ENCODE peak calls at places on chromosomes 3 and 15, in seven cellular contexts. One of them, this sample, is unnamed.

GRCh38 chr3:154795582-154795981 is 284.5 kb upstream of the MME start:
- DNase-seq in K562: no peak
- DNase-seq in stomach: no peak
- DNase-seq in uterus: no peak
- DNase-seq in ovary: no peak
- DNase-seq in esophagus muscularis mucosa: no peak
- DNase-seq in HepG2: no peak
- DNase-seq in this sample: no peak

GRCh38 chr3:31688847-31689246 is 156.1 kb downstream of the STT3B start:
- DNase-seq in K562: no peak
- DNase-seq in stomach: no peak
- DNase-seq in HepG2: no peak
- DNase-seq in esophagus muscularis mucosa: no peak
- DNase-seq in ovary: no peak
- DNase-seq in uterus: no peak
- DNase-seq in this sample: no peak

GRCh38 chr15:67510597-67511225 is 10.2 kb upstream of the C15orf61 start:
- DNase-seq in stomach: no peak
- DNase-seq in uterus: no peak
- DNase-seq in K562: no peak
- DNase-seq in esophagus muscularis mucosa: no peak
- DNase-seq in HepG2: no peak
- DNase-seq in ovary: no peak
- DNase-seq in this sample: no peak

GRCh38 chr15:89998141-89998661 is 2.9 kb upstream of the ZNF710 start:
- DNase-seq in uterus: no peak
- DNase-seq in ovary: no peak
- DNase-seq in esophagus muscularis mucosa: no peak
- DNase-seq in K562: peak; percentile 44
- DNase-seq in stomach: no peak
- DNase-seq in HepG2: peak; percentile 69
- DNase-seq in this sample: no peak

GRCh38 chr3:157445897-157446296 is 9.2 kb downstream of the PTX3 start:
- DNase-seq in K562: no peak
- DNase-seq in uterus: no peak
- DNase-seq in esophagus muscularis mucosa: no peak
- DNase-seq in ovary: no peak
- DNase-seq in stomach: no peak
- DNase-seq in HepG2: no peak
- DNase-seq in this sample: no peak

GRCh38 chr15:68354923-68355322 is 77.0 kb downstream of the ITGA11 start:
- DNase-seq in stomach: no peak
- DNase-seq in uterus: peak; percentile 66
- DNase-seq in esophagus muscularis mucosa: no peak
- DNase-seq in HepG2: peak; percentile 11
- DNase-seq in ovary: peak; percentile 65
- DNase-seq in K562: peak; percentile 16
- DNase-seq in this sample: no peak

GRCh38 chr3:172173316-172174271 is 134.2 kb downstream of the FNDC3B start:
- DNase-seq in esophagus muscularis mucosa: no peak
- DNase-seq in HepG2: no peak
- DNase-seq in uterus: no peak
- DNase-seq in ovary: no peak
- DNase-seq in K562: no peak
- DNase-seq in stomach: no peak
- DNase-seq in this sample: peak; percentile 44

GRCh38 chr3:171526869-171527268 is 66.7 kb upstream of the TNIK start:
- DNase-seq in esophagus muscularis mucosa: no peak
- DNase-seq in stomach: no peak
- DNase-seq in K562: no peak
- DNase-seq in uterus: no peak
- DNase-seq in HepG2: peak; percentile 28
- DNase-seq in ovary: no peak
- DNase-seq in this sample: no peak

GRCh38 chr3:176106380-176106779 is 1090.9 kb downstream of the TBL1XR1 start:
- DNase-seq in uterus: no peak
- DNase-seq in HepG2: no peak
- DNase-seq in ovary: no peak
- DNase-seq in stomach: no peak
- DNase-seq in K562: no peak
- DNase-seq in esophagus muscularis mucosa: no peak
- DNase-seq in this sample: no peak

GRCh38 chr3:9064853-9065252 is 101.6 kb upstream of the RAD18 start:
- DNase-seq in stomach: no peak
- DNase-seq in HepG2: no peak
- DNase-seq in K562: no peak
- DNase-seq in uterus: no peak
- DNase-seq in ovary: no peak
- DNase-seq in esophagus muscularis mucosa: no peak
- DNase-seq in this sample: peak; percentile 8

GRCh38 chr3:51343918-51344687 is 41.0 kb upstream of the MANF start:
- DNase-seq in K562: no peak
- DNase-seq in uterus: no peak
- DNase-seq in HepG2: peak; percentile 56
- DNase-seq in stomach: peak; percentile 44
- DNase-seq in ovary: no peak
- DNase-seq in esophagus muscularis mucosa: no peak
- DNase-seq in this sample: no peak

GRCh38 chr3:123640311-123641083 is 55.6 kb upstream of the HACD2 start:
- DNase-seq in K562: no peak
- DNase-seq in esophagus muscularis mucosa: no peak
- DNase-seq in stomach: no peak
- DNase-seq in ovary: no peak
- DNase-seq in uterus: no peak
- DNase-seq in HepG2: no peak
- DNase-seq in this sample: no peak

DNA sequence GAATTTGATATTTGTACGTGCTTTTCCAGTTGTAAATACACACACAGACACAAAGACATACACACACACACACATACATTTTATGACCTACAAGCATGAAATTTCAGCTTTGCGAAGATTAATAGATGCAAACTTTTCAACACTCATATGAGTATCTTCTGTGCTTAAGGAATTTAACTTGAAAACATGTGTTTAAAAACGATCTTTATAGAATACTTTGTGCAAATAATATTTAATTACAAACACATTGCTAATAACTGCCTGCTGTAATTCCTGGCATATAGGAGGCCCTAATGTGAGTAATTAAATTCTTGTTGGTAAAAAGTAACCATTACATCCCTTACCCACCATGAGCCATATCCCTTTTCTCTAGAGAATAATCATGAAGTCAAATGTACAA is 107.7 kb upstream of the PLSCR5 start:
- DNase-seq in K562: no peak
- DNase-seq in uterus: no peak
- DNase-seq in HepG2: no peak
- DNase-seq in ovary: no peak
- DNase-seq in stomach: no peak
- DNase-seq in esophagus muscularis mucosa: no peak
- DNase-seq in this sample: no peak
- TF ChIP-seq POLR2A in K562: no peak
- TF ChIP-seq POLR2A in uterus: no peak
- TF ChIP-seq POLR2A in HepG2: no peak
- TF ChIP-seq POLR2A in ovary: no peak
- TF ChIP-seq POLR2A in stomach: no peak
- TF ChIP-seq POLR2A in esophagus muscularis mucosa: no peak
- TF ChIP-seq POLR2A in this sample: no peak

GRCh38 chr3:160412477-160412876 is 13.0 kb downstream of the SMC4 start:
- DNase-seq in ovary: no peak
- DNase-seq in HepG2: no peak
- DNase-seq in stomach: no peak
- DNase-seq in esophagus muscularis mucosa: no peak
- DNase-seq in uterus: no peak
- DNase-seq in K562: no peak
- DNase-seq in this sample: no peak
- H3K4me1 ChIP-seq in ovary: no peaks in the 10 kb centered on the region
- H3K4me1 ChIP-seq in HepG2: peaks cover 11% of the 10 kb centered on the region
- H3K4me1 ChIP-seq in stomach: no peaks in the 10 kb centered on the region
- H3K4me1 ChIP-seq in esophagus muscularis mucosa: no peaks in the 10 kb centered on the region
- H3K4me1 ChIP-seq in uterus: no peaks in the 10 kb centered on the region
- H3K4me1 ChIP-seq in K562: no peaks in the 10 kb centered on the region
- H3K4me1 ChIP-seq in this sample: no peaks in the 10 kb centered on the region

GRCh38 chr3:126481808-126482502 is 6.3 kb upstream of the ZXDC start:
- DNase-seq in stomach: no peak
- DNase-seq in K562: no peak
- DNase-seq in HepG2: peak; percentile 71
- DNase-seq in ovary: no peak
- DNase-seq in uterus: peak; percentile 27
- DNase-seq in esophagus muscularis mucosa: no peak
- DNase-seq in this sample: no peak

GRCh38 chr3:126482503-126483255 is 7.0 kb upstream of the ZXDC start:
- DNase-seq in esophagus muscularis mucosa: no peak
- DNase-seq in uterus: no peak
- DNase-seq in HepG2: no peak
- DNase-seq in stomach: no peak
- DNase-seq in ovary: no peak
- DNase-seq in K562: no peak
- DNase-seq in this sample: no peak

GRCh38 chr3:126484662-126485061 is 9.0 kb upstream of the ZXDC start:
- DNase-seq in uterus: no peak
- DNase-seq in K562: no peak
- DNase-seq in HepG2: no peak
- DNase-seq in stomach: no peak
- DNase-seq in ovary: no peak
- DNase-seq in esophagus muscularis mucosa: no peak
- DNase-seq in this sample: no peak

GRCh38 chr3:126484148-126484547 is 8.5 kb upstream of the ZXDC start:
- DNase-seq in stomach: no peak
- DNase-seq in esophagus muscularis mucosa: no peak
- DNase-seq in ovary: no peak
- DNase-seq in HepG2: no peak
- DNase-seq in uterus: no peak
- DNase-seq in K562: no peak
- DNase-seq in this sample: no peak

DNA sequence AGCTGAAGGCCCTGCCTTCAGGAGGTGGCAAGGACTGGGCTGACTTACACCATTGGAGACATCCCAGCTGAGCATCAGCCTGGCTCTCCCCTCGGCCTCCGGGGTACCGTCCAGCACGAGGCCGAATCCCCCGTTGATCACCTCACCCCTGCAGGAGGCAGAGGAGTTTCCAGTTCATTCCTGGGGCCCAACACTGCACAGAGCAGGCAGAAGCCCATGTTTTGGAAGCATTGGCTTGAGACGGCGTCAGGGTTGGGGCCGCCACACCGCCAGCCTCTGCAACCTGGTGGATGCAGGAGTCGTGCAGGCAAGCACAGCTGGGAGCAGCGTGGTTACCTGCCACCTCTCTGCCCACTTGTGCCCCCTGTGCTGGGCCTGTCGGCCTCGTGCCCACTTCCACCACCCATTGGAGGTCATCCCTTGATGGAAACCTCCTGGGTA is 7.7 kb upstream of the ZXDC start:
- DNase-seq in K562: no peak
- DNase-seq in uterus: no peak
- DNase-seq in ovary: no peak
- DNase-seq in stomach: no peak
- DNase-seq in esophagus muscularis mucosa: no peak
- DNase-seq in HepG2: no peak
- DNase-seq in this sample: no peak
- H3K27me3 ChIP-seq in K562: peaks cover 16% of the 10 kb centered on the region
- H3K27me3 ChIP-seq in uterus: no peaks in the 10 kb centered on the region
- H3K27me3 ChIP-seq in ovary: no peaks in the 10 kb centered on the region
- H3K27me3 ChIP-seq in stomach: no peaks in the 10 kb centered on the region
- H3K27me3 ChIP-seq in esophagus muscularis mucosa: no peaks in the 10 kb centered on the region
- H3K27me3 ChIP-seq in HepG2: no peaks in the 10 kb centered on the region
- H3K27me3 ChIP-seq in this sample: no peaks in the 10 kb centered on the region

DNA sequence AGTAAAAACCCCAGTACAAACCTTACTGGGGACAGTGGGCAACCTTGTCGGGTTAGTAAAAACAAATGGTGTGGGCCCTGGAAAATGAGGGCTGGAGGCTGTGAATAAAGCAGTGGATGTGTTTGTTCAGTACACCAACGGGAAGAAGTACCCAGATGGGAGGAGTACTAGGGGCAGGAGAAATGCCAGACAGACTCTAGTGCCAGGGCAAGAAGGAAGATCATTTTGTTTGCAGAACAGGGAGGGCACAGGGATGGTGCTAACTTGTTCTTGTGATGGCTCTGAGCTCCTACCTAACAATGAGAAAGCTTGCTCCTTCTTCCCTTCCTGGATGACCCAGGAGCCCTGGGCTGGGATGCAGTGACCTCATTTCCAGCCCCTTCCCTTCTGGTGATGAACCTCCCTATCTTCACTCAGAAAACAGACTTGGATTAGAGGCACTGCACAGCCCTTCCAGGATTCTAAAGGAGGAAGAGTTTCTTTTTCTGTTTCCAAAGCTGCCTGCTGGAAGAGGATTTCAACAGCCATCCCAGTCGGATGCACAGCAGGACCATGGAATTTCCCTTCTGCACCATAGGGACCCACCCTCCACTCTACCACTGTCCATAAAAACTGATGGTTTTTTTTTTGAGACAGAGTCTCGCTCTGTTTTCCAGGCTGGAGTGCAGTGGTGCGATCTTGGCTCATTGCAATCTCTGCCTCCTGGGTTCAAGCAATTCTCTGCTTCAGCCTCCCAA is 6.1 kb downstream of the RASSF1 start:
- DNase-seq in ovary: no peak
- DNase-seq in uterus: no peak
- DNase-seq in esophagus muscularis mucosa: no peak
- DNase-seq in HepG2: no peak
- DNase-seq in K562: no peak
- DNase-seq in stomach: no peak
- DNase-seq in this sample: no peak
- TF ChIP-seq POLR2A in ovary: no peak
- TF ChIP-seq POLR2A in uterus: no peak
- TF ChIP-seq POLR2A in esophagus muscularis mucosa: no peak
- TF ChIP-seq POLR2A in HepG2: no peak
- TF ChIP-seq POLR2A in K562: no peak
- TF ChIP-seq POLR2A in stomach: no peak
- TF ChIP-seq POLR2A in this sample: no peak

GRCh38 chr15:40339621-40339945 is 1.2 kb downstream of the CCDC9B start:
- DNase-seq in stomach: no peak
- DNase-seq in K562: no peak
- DNase-seq in uterus: no peak
- DNase-seq in HepG2: no peak
- DNase-seq in ovary: no peak
- DNase-seq in esophagus muscularis mucosa: no peak
- DNase-seq in this sample: no peak
- H3K4me1 ChIP-seq in stomach: peaks cover 75% of the 10 kb centered on the region
- H3K4me1 ChIP-seq in K562: peaks cover 9% of the 10 kb centered on the region
- H3K4me1 ChIP-seq in uterus: peaks cover 21% of the 10 kb centered on the region
- H3K4me1 ChIP-seq in HepG2: peaks cover 52% of the 10 kb centered on the region
- H3K4me1 ChIP-seq in ovary: peaks cover 27% of the 10 kb centered on the region
- H3K4me1 ChIP-seq in esophagus muscularis mucosa: peaks cover 99% of the 10 kb centered on the region
- H3K4me1 ChIP-seq in this sample: peaks cover 75% of the 10 kb centered on the region